ENCODE peak calls at places on chromosomes 6 and 20, in five cellular contexts. A is vagina, Q is heart right ventricle, P is psoas muscle, R is tibial nerve. F is an unnamed sample.

GRCh38 chr6:29603930-29604329 is 19.0 kb downstream of the OR2H2 start:
- DNase-seq in A (no peak), Q (no peak), P (no peak), R (no peak), F (no peak)

GRCh38 chr6:33029297-33030184 is 20.1 kb upstream of the HLA-DOA start:
- DNase-seq in A (no peak), Q (no peak), P (no peak), R (peak; percentile 47), F (peak; percentile 40)

GRCh38 chr6:136654086-136654485 is 103.9 kb upstream of the MAP7 start:
- DNase-seq in A (no peak), Q (no peak), P (no peak), R (no peak), F (no peak)

GRCh38 chr6:69915346-69915745 is 49.0 kb downstream of the COL19A1 start:
- DNase-seq in A (no peak), Q (no peak), P (no peak), R (no peak), F (no peak)

GRCh38 chr20:37524859-37525708 is 2.6 kb downstream of the BLCAP start:
- DNase-seq in A (no peak), Q (no peak), P (no peak), R (no peak), F (no peak)

GRCh38 chr6:17096657-17097056 is 5.2 kb upstream of the STMND1 start:
- DNase-seq in A (no peak), Q (no peak), P (no peak), R (no peak), F (no peak)

GRCh38 chr6:90645634-90646033 is 58.8 kb upstream of the MAP3K7 start:
- DNase-seq in A (no peak), Q (no peak), P (no peak), R (no peak), F (no peak)

GRCh38 chr6:155381856-155382690 is 67.8 kb upstream of the TFB1M start:
- DNase-seq in A (no peak), Q (no peak), P (no peak), R (no peak), F (no peak)

GRCh38 chr6:146202570-146202969 is 173.7 kb downstream of the GRM1 start:
- DNase-seq in A (no peak), Q (no peak), P (no peak), R (no peak), F (no peak)

GRCh38 chr6:132763269-132763668 is 5.6 kb upstream of the VNN2 start:
- DNase-seq in A (no peak), Q (no peak), P (no peak), R (no peak), F (no peak)

GRCh38 chr20:3734111-3734843 is 1.8 kb downstream of the HSPA12B start:
- DNase-seq in A (no peak), Q (peak; percentile 47), P (no peak), R (peak; percentile 32), F (peak; percentile 43)

GRCh38 chr20:51574248-51575033 is 31.9 kb upstream of the NFATC2 start:
- DNase-seq in A (no peak), Q (no peak), P (no peak), R (no peak), F (no peak)

GRCh38 chr20:62096421-62097380 is 25.6 kb upstream of the LSM14B start:
- DNase-seq in A (no peak), Q (no peak), P (no peak), R (no peak), F (no peak)

GRCh38 chr6:3421763-3422456 is 34.9 kb downstream of the SLC22A23 start:
- DNase-seq in A (no peak), Q (no peak), P (no peak), R (no peak), F (no peak)

GRCh38 chr6:34412054-34412453 is 13.8 kb downstream of the RPS10 start:
- DNase-seq in A (no peak), Q (no peak), P (no peak), R (no peak), F (no peak)

GRCh38 chr6:75424610-75425548 is 68.7 kb downstream of the FILIP1 start:
- DNase-seq in A (no peak), Q (no peak), P (no peak), R (no peak), F (no peak)

GRCh38 chr6:32991972-32992371 is 17.4 kb downstream of the HLA-DOA start:
- DNase-seq in A (no peak), Q (no peak), P (no peak), R (no peak), F (no peak)

GRCh38 chr20:5353624-5354496 is 37.1 kb upstream of the PROKR2 start:
- DNase-seq in A (no peak), Q (no peak), P (no peak), R (no peak), F (no peak)

GRCh38 chr20:29874476-29875202 is 1382.8 kb upstream of the DEFB115 start:
- DNase-seq in A (no peak), Q (no peak), P (no peak), R (no peak), F (no peak)

GRCh38 chr6:56772737-56773184 is 130.1 kb upstream of the DST start:
- DNase-seq in A (no peak), Q (no peak), P (peak; percentile 35), R (peak; percentile 22), F (no peak)

DNA sequence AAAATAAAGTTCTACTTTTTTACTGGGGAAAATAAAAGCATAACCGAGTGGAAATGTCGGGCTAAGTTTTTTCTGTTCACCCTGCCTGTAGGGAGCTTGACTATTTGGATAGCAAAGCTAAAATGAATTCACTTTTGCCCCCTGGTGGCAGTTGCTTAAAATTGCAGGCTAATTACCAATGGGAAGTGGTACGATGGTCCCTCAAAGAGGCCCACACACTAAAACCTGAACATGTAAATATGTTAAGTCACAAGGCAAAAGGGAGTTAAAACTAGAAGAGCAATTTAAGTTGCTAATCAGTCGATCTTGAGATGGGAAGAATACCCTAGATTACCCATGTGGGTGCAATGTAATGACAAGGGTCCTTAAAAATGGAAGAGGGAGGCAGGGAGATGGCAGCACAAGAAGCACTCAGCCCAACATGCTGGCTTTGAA is 916 bp upstream of the SUN5 start:
- DNase-seq in A (no peak), Q (no peak), P (no peak), R (no peak), F (no peak)
- TF ChIP-seq CTCF in A (no peak), Q (no peak), P (peak; percentile 12), R (no peak), F (peak; percentile 62)

DNA sequence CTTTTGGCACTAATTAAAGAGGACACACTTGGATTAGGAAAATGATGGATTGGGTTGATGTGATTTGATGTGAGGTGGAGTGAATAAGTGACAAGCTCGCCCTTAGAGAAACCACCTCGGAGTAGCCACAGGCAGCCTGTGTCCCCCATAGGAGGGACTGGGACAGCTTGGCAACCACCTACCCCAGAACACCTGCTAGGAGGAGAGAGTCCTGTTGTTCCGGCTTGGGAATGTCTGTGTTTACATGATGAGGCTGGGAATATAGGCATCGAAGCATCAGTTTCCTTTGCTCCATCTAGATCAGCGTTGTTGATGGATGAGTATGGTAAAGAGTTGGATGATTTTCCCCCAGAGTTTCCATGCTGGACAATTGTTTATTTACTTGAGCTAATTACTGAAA is 44.4 kb downstream of the PHACTR3 start:
- DNase-seq in A (no peak), Q (no peak), P (no peak), R (no peak), F (no peak)
- H3K9me3 ChIP-seq in A (no peaks in the 10 kb centered on the region), Q (no peaks in the 10 kb centered on the region), P (no peaks in the 10 kb centered on the region), R (no peaks in the 10 kb centered on the region), F (no peaks in the 10 kb centered on the region)

GRCh38 chr20:49278036-49278816 is at the start of gene ZNFX1:
- DNase-seq in A (peak; percentile 97), Q (peak; percentile 99), P (peak; percentile 99), R (peak; percentile 99), F (peak; percentile 100)

GRCh38 chr20:49277786-49278035 is 146 bp downstream of the ZNFX1 start:
- DNase-seq in A (no peak), Q (no peak), P (no peak), R (no peak), F (no peak)

GRCh38 chr20:49275634-49276033 is 2.2 kb downstream of the ZNFX1 start:
- DNase-seq in A (no peak), Q (no peak), P (no peak), R (no peak), F (no peak)

GRCh38 chr20:49276895-49277785 is 717 bp downstream of the ZNFX1 start:
- DNase-seq in A (no peak), Q (peak; percentile 49), P (peak; percentile 38), R (peak; percentile 20), F (peak; percentile 28)

GRCh38 chr20:49276201-49276894 is 1.5 kb downstream of the ZNFX1 start:
- DNase-seq in A (no peak), Q (no peak), P (no peak), R (peak; percentile 19), F (peak; percentile 26)
- H3K27ac ChIP-seq in A (peak overlapping the region; percentile 98), Q (peak overlapping the region; percentile 90), P (peak overlapping the region; percentile 92), R (peak overlapping the region; percentile 95), F (peak overlapping the region; percentile 97)

GRCh38 chr20:56817780-56818675 is 188.9 kb downstream of the TFAP2C start:
- DNase-seq in A (no peak), Q (no peak), P (no peak), R (no peak), F (no peak)
- TF ChIP-seq CTCF in A (no peak), Q (no peak), P (no peak), R (no peak), F (no peak)

GRCh38 chr6:106858653-106859092 is 115.9 kb downstream of the CD24 start:
- DNase-seq in A (no peak), Q (no peak), P (no peak), R (no peak), F (no peak)

GRCh38 chr6:106856227-106856874 is 118.2 kb downstream of the CD24 start:
- DNase-seq in A (no peak), Q (no peak), P (no peak), R (no peak), F (no peak)

GRCh38 chr6:106857771-106858652 is 116.5 kb downstream of the CD24 start:
- DNase-seq in A (no peak), Q (no peak), P (no peak), R (no peak), F (no peak)

GRCh38 chr6:106862858-106863257 is 111.7 kb downstream of the CD24 start:
- DNase-seq in A (no peak), Q (no peak), P (no peak), R (no peak), F (no peak)

GRCh38 chr6:106860940-106861339 is 113.6 kb downstream of the CD24 start:
- DNase-seq in A (no peak), Q (no peak), P (no peak), R (no peak), F (no peak)
- H3K9me3 ChIP-seq in A (no peaks in the 10 kb centered on the region), Q (no peaks in the 10 kb centered on the region), P (no peaks in the 10 kb centered on the region), R (peaks cover 13% of the 10 kb centered on the region), F (no peaks in the 10 kb centered on the region)

GRCh38 chr6:26276841-26277648 is 88.0 kb upstream of the BTN3A2 start:
- DNase-seq in A (no peak), Q (no peak), P (no peak), R (no peak), F (no peak)
- H3K27ac ChIP-seq in A (no peak overlapping the region), Q (no peak overlapping the region), P (no peak overlapping the region), R (no peak overlapping the region), F (no peak overlapping the region)

GRCh38 chr6:169654590-169655391 is 47.0 kb downstream of the WDR27 start:
- DNase-seq in A (no peak), Q (no peak), P (peak; percentile 69), R (peak; percentile 63), F (peak; percentile 81)
- TF ChIP-seq CTCF in A (peak; percentile 17), Q (no peak), P (no peak), R (peak; percentile 45), F (no peak)

F was measured in testis.